ENCODE peak calls at places on chromosome 6, in seven cellular contexts. Y, A, G, T, S, H and E are unnamed samples.

GRCh38 chr6:162069995-162070394 is 657.6 kb downstream of the PRKN start:
- DNase-seq in G (no peak), Y (no peak), H (no peak), T (no peak), S (no peak), A (no peak), E (no peak)

GRCh38 chr6:20692023-20692422 is 157.8 kb downstream of the CDKAL1 start:
- DNase-seq in S (no peak), Y (no peak), H (no peak), G (no peak), T (no peak), A (no peak), E (no peak)

GRCh38 chr6:27332692-27333641 is 20.9 kb upstream of the POM121L2 start:
- DNase-seq in A (peak), H (no peak), Y (peak), S (peak), T (no peak), G (peak), E (peak)

GRCh38 chr6:118551063-118551672 is 3.1 kb downstream of the PLN start:
- DNase-seq in S (no peak), A (peak), T (peak), G (peak), Y (no peak), H (no peak), E (peak)

GRCh38 chr6:3683331-3683730 is 68.2 kb downstream of the PXDC1 start:
- DNase-seq in H (no peak), G (no peak), A (no peak), T (no peak), S (no peak), Y (no peak), E (no peak)

GRCh38 chr6:129141499-129141898 is 258.6 kb downstream of the LAMA2 start:
- DNase-seq in G (no peak), S (no peak), Y (no peak), T (no peak), H (no peak), A (no peak), E (no peak)

GRCh38 chr6:38773338-38773737 is 58.2 kb downstream of the DNAH8 start:
- DNase-seq in T (no peak), Y (peak), G (no peak), H (no peak), S (no peak), A (no peak), E (peak)

GRCh38 chr6:105591053-105591452 is 188.2 kb upstream of the PREP start:
- DNase-seq in H (no peak), G (peak), A (peak), T (no peak), Y (no peak), S (no peak), E (no peak)

GRCh38 chr6:168045706-168046620 is 33.0 kb downstream of the FRMD1 start:
- DNase-seq in G (no peak), Y (no peak), H (no peak), S (no peak), A (no peak), T (no peak), E (no peak)

GRCh38 chr6:26555505-26556262 is 17.5 kb downstream of the HMGN4 start:
- DNase-seq in A (no peak), H (no peak), S (no peak), G (no peak), Y (peak), T (no peak), E (no peak)

GRCh38 chr6:2523061-2523460 is 227.7 kb downstream of the MYLK4 start:
- DNase-seq in H (no peak), Y (no peak), G (no peak), T (no peak), S (no peak), A (no peak), E (no peak)